ENCODE peak calls at places on chromosomes 12 and 14, in five cellular contexts. One of them, this sample, is unnamed.

GRCh38 chr12:2239376-2240010 is 186.7 kb downstream of the CACNA1C start:
- DNase-seq in activated naive CD4-positive, alpha-beta T cell treated with anti-CD3 and anti-CD28 coated beads, Interleukin-2, amount 50 U/mL, for 72 hours: no peak
- DNase-seq in stimulated activated CD4-positive, alpha-beta T cell treated with anti-CD3 and anti-CD28 coated beads, TNF-alpha, amount 100 ng/mL, for 1 hour: no peak
- DNase-seq in activated T-cell treated with anti-CD3 and anti-CD28 coated beads for 48 hours: no peak
- DNase-seq in fibroblast of mammary gland: no peak
- DNase-seq in this sample: no peak

GRCh38 chr12:61758661-61759060 is 501.5 kb upstream of the USP15 start:
- DNase-seq in activated naive CD4-positive, alpha-beta T cell treated with anti-CD3 and anti-CD28 coated beads, Interleukin-2, amount 50 U/mL, for 72 hours: no peak
- DNase-seq in fibroblast of mammary gland: peak
- DNase-seq in activated T-cell treated with anti-CD3 and anti-CD28 coated beads for 48 hours: no peak
- DNase-seq in stimulated activated CD4-positive, alpha-beta T cell treated with anti-CD3 and anti-CD28 coated beads, TNF-alpha, amount 100 ng/mL, for 1 hour: no peak
- DNase-seq in this sample: no peak

GRCh38 chr12:1311145-1311544 is 283.2 kb downstream of the FBXL14 start:
- DNase-seq in activated naive CD4-positive, alpha-beta T cell treated with anti-CD3 and anti-CD28 coated beads, Interleukin-2, amount 50 U/mL, for 72 hours: no peak
- DNase-seq in fibroblast of mammary gland: no peak
- DNase-seq in activated T-cell treated with anti-CD3 and anti-CD28 coated beads for 48 hours: no peak
- DNase-seq in stimulated activated CD4-positive, alpha-beta T cell treated with anti-CD3 and anti-CD28 coated beads, TNF-alpha, amount 100 ng/mL, for 1 hour: no peak
- DNase-seq in this sample: no peak

GRCh38 chr12:52691076-52691764 is 11.0 kb upstream of the KRT1 start:
- DNase-seq in activated naive CD4-positive, alpha-beta T cell treated with anti-CD3 and anti-CD28 coated beads, Interleukin-2, amount 50 U/mL, for 72 hours: no peak
- DNase-seq in fibroblast of mammary gland: no peak
- DNase-seq in stimulated activated CD4-positive, alpha-beta T cell treated with anti-CD3 and anti-CD28 coated beads, TNF-alpha, amount 100 ng/mL, for 1 hour: peak
- DNase-seq in activated T-cell treated with anti-CD3 and anti-CD28 coated beads for 48 hours: peak
- DNase-seq in this sample: peak

GRCh38 chr12:8145754-8146415 is 10.9 kb upstream of the ZNF705A start:
- DNase-seq in fibroblast of mammary gland: peak
- DNase-seq in activated naive CD4-positive, alpha-beta T cell treated with anti-CD3 and anti-CD28 coated beads, Interleukin-2, amount 50 U/mL, for 72 hours: no peak
- DNase-seq in activated T-cell treated with anti-CD3 and anti-CD28 coated beads for 48 hours: no peak
- DNase-seq in stimulated activated CD4-positive, alpha-beta T cell treated with anti-CD3 and anti-CD28 coated beads, TNF-alpha, amount 100 ng/mL, for 1 hour: no peak
- DNase-seq in this sample: peak

GRCh38 chr12:90951418-90952110 is 3.4 kb downstream of the CCER1 start:
- DNase-seq in activated T-cell treated with anti-CD3 and anti-CD28 coated beads for 48 hours: no peak
- DNase-seq in activated naive CD4-positive, alpha-beta T cell treated with anti-CD3 and anti-CD28 coated beads, Interleukin-2, amount 50 U/mL, for 72 hours: no peak
- DNase-seq in stimulated activated CD4-positive, alpha-beta T cell treated with anti-CD3 and anti-CD28 coated beads, TNF-alpha, amount 100 ng/mL, for 1 hour: no peak
- DNase-seq in fibroblast of mammary gland: no peak
- DNase-seq in this sample: no peak

GRCh38 chr12:112837629-112838191 is 46.2 kb downstream of the RPH3A start:
- DNase-seq in fibroblast of mammary gland: peak
- DNase-seq in activated naive CD4-positive, alpha-beta T cell treated with anti-CD3 and anti-CD28 coated beads, Interleukin-2, amount 50 U/mL, for 72 hours: no peak
- DNase-seq in activated T-cell treated with anti-CD3 and anti-CD28 coated beads for 48 hours: no peak
- DNase-seq in stimulated activated CD4-positive, alpha-beta T cell treated with anti-CD3 and anti-CD28 coated beads, TNF-alpha, amount 100 ng/mL, for 1 hour: no peak
- DNase-seq in this sample: no peak

GRCh38 chr12:39272934-39273770 is 169.8 kb downstream of the KIF21A start:
- DNase-seq in activated T-cell treated with anti-CD3 and anti-CD28 coated beads for 48 hours: peak
- DNase-seq in stimulated activated CD4-positive, alpha-beta T cell treated with anti-CD3 and anti-CD28 coated beads, TNF-alpha, amount 100 ng/mL, for 1 hour: no peak
- DNase-seq in activated naive CD4-positive, alpha-beta T cell treated with anti-CD3 and anti-CD28 coated beads, Interleukin-2, amount 50 U/mL, for 72 hours: no peak
- DNase-seq in fibroblast of mammary gland: peak
- DNase-seq in this sample: no peak

GRCh38 chr12:132030367-132031038 is 80.8 kb downstream of the EP400 start:
- DNase-seq in activated T-cell treated with anti-CD3 and anti-CD28 coated beads for 48 hours: no peak
- DNase-seq in fibroblast of mammary gland: peak
- DNase-seq in stimulated activated CD4-positive, alpha-beta T cell treated with anti-CD3 and anti-CD28 coated beads, TNF-alpha, amount 100 ng/mL, for 1 hour: no peak
- DNase-seq in activated naive CD4-positive, alpha-beta T cell treated with anti-CD3 and anti-CD28 coated beads, Interleukin-2, amount 50 U/mL, for 72 hours: no peak
- DNase-seq in this sample: no peak

GRCh38 chr14:34237098-34237497 is 224.9 kb downstream of the SPTSSA start:
- DNase-seq in activated naive CD4-positive, alpha-beta T cell treated with anti-CD3 and anti-CD28 coated beads, Interleukin-2, amount 50 U/mL, for 72 hours: no peak
- DNase-seq in fibroblast of mammary gland: no peak
- DNase-seq in stimulated activated CD4-positive, alpha-beta T cell treated with anti-CD3 and anti-CD28 coated beads, TNF-alpha, amount 100 ng/mL, for 1 hour: no peak
- DNase-seq in activated T-cell treated with anti-CD3 and anti-CD28 coated beads for 48 hours: no peak
- DNase-seq in this sample: no peak

GRCh38 chr12:120971299-120972180 is 6.8 kb upstream of the HNF1A start:
- DNase-seq in fibroblast of mammary gland: peak
- DNase-seq in activated naive CD4-positive, alpha-beta T cell treated with anti-CD3 and anti-CD28 coated beads, Interleukin-2, amount 50 U/mL, for 72 hours: no peak
- DNase-seq in stimulated activated CD4-positive, alpha-beta T cell treated with anti-CD3 and anti-CD28 coated beads, TNF-alpha, amount 100 ng/mL, for 1 hour: peak
- DNase-seq in activated T-cell treated with anti-CD3 and anti-CD28 coated beads for 48 hours: no peak
- DNase-seq in this sample: no peak

GRCh38 chr14:52119030-52119429 is 50.2 kb upstream of the NID2 start:
- DNase-seq in stimulated activated CD4-positive, alpha-beta T cell treated with anti-CD3 and anti-CD28 coated beads, TNF-alpha, amount 100 ng/mL, for 1 hour: no peak
- DNase-seq in fibroblast of mammary gland: no peak
- DNase-seq in activated naive CD4-positive, alpha-beta T cell treated with anti-CD3 and anti-CD28 coated beads, Interleukin-2, amount 50 U/mL, for 72 hours: no peak
- DNase-seq in activated T-cell treated with anti-CD3 and anti-CD28 coated beads for 48 hours: no peak
- DNase-seq in this sample: no peak

GRCh38 chr12:58557156-58557555 is 363.1 kb downstream of the LRIG3 start:
- DNase-seq in activated naive CD4-positive, alpha-beta T cell treated with anti-CD3 and anti-CD28 coated beads, Interleukin-2, amount 50 U/mL, for 72 hours: no peak
- DNase-seq in stimulated activated CD4-positive, alpha-beta T cell treated with anti-CD3 and anti-CD28 coated beads, TNF-alpha, amount 100 ng/mL, for 1 hour: no peak
- DNase-seq in fibroblast of mammary gland: peak
- DNase-seq in activated T-cell treated with anti-CD3 and anti-CD28 coated beads for 48 hours: no peak
- DNase-seq in this sample: no peak

GRCh38 chr12:59651230-59651920 is 55.5 kb downstream of the SLC16A7 start:
- DNase-seq in activated naive CD4-positive, alpha-beta T cell treated with anti-CD3 and anti-CD28 coated beads, Interleukin-2, amount 50 U/mL, for 72 hours: no peak
- DNase-seq in activated T-cell treated with anti-CD3 and anti-CD28 coated beads for 48 hours: no peak
- DNase-seq in fibroblast of mammary gland: peak
- DNase-seq in stimulated activated CD4-positive, alpha-beta T cell treated with anti-CD3 and anti-CD28 coated beads, TNF-alpha, amount 100 ng/mL, for 1 hour: no peak
- DNase-seq in this sample: no peak

GRCh38 chr12:48901278-48901677 is 24.0 kb downstream of the FKBP11 start:
- DNase-seq in stimulated activated CD4-positive, alpha-beta T cell treated with anti-CD3 and anti-CD28 coated beads, TNF-alpha, amount 100 ng/mL, for 1 hour: no peak
- DNase-seq in activated naive CD4-positive, alpha-beta T cell treated with anti-CD3 and anti-CD28 coated beads, Interleukin-2, amount 50 U/mL, for 72 hours: no peak
- DNase-seq in activated T-cell treated with anti-CD3 and anti-CD28 coated beads for 48 hours: no peak
- DNase-seq in fibroblast of mammary gland: peak
- DNase-seq in this sample: no peak

GRCh38 chr14:102525213-102526143 is 15.9 kb upstream of the ANKRD9 start:
- DNase-seq in activated naive CD4-positive, alpha-beta T cell treated with anti-CD3 and anti-CD28 coated beads, Interleukin-2, amount 50 U/mL, for 72 hours: no peak
- DNase-seq in stimulated activated CD4-positive, alpha-beta T cell treated with anti-CD3 and anti-CD28 coated beads, TNF-alpha, amount 100 ng/mL, for 1 hour: no peak
- DNase-seq in activated T-cell treated with anti-CD3 and anti-CD28 coated beads for 48 hours: no peak
- DNase-seq in fibroblast of mammary gland: peak
- DNase-seq in this sample: peak

GRCh38 chr12:64696065-64696741 is 63.0 kb downstream of the GNS start:
- DNase-seq in fibroblast of mammary gland: peak
- DNase-seq in activated naive CD4-positive, alpha-beta T cell treated with anti-CD3 and anti-CD28 coated beads, Interleukin-2, amount 50 U/mL, for 72 hours: no peak
- DNase-seq in stimulated activated CD4-positive, alpha-beta T cell treated with anti-CD3 and anti-CD28 coated beads, TNF-alpha, amount 100 ng/mL, for 1 hour: no peak
- DNase-seq in activated T-cell treated with anti-CD3 and anti-CD28 coated beads for 48 hours: no peak
- DNase-seq in this sample: no peak

GRCh38 chr12:14454098-14454907 is 88.8 kb downstream of the ATF7IP start:
- DNase-seq in fibroblast of mammary gland: peak
- DNase-seq in activated T-cell treated with anti-CD3 and anti-CD28 coated beads for 48 hours: no peak
- DNase-seq in stimulated activated CD4-positive, alpha-beta T cell treated with anti-CD3 and anti-CD28 coated beads, TNF-alpha, amount 100 ng/mL, for 1 hour: no peak
- DNase-seq in activated naive CD4-positive, alpha-beta T cell treated with anti-CD3 and anti-CD28 coated beads, Interleukin-2, amount 50 U/mL, for 72 hours: no peak
- DNase-seq in this sample: no peak

GRCh38 chr12:27081668-27082091 is 698 bp downstream of the C12orf71 start:
- DNase-seq in activated T-cell treated with anti-CD3 and anti-CD28 coated beads for 48 hours: no peak
- DNase-seq in activated naive CD4-positive, alpha-beta T cell treated with anti-CD3 and anti-CD28 coated beads, Interleukin-2, amount 50 U/mL, for 72 hours: no peak
- DNase-seq in fibroblast of mammary gland: peak
- DNase-seq in stimulated activated CD4-positive, alpha-beta T cell treated with anti-CD3 and anti-CD28 coated beads, TNF-alpha, amount 100 ng/mL, for 1 hour: no peak
- DNase-seq in this sample: no peak

GRCh38 chr12:42571327-42572009 is 18.1 kb downstream of the PRICKLE1 start:
- DNase-seq in activated T-cell treated with anti-CD3 and anti-CD28 coated beads for 48 hours: no peak
- DNase-seq in activated naive CD4-positive, alpha-beta T cell treated with anti-CD3 and anti-CD28 coated beads, Interleukin-2, amount 50 U/mL, for 72 hours: no peak
- DNase-seq in stimulated activated CD4-positive, alpha-beta T cell treated with anti-CD3 and anti-CD28 coated beads, TNF-alpha, amount 100 ng/mL, for 1 hour: no peak
- DNase-seq in fibroblast of mammary gland: no peak
- DNase-seq in this sample: no peak

GRCh38 chr14:24367506-24368214 is at the start of gene NFATC4:
- DNase-seq in activated naive CD4-positive, alpha-beta T cell treated with anti-CD3 and anti-CD28 coated beads, Interleukin-2, amount 50 U/mL, for 72 hours: no peak
- DNase-seq in stimulated activated CD4-positive, alpha-beta T cell treated with anti-CD3 and anti-CD28 coated beads, TNF-alpha, amount 100 ng/mL, for 1 hour: no peak
- DNase-seq in fibroblast of mammary gland: peak
- DNase-seq in activated T-cell treated with anti-CD3 and anti-CD28 coated beads for 48 hours: peak
- DNase-seq in this sample: peak

GRCh38 chr12:110039085-110039807 is 9.1 kb downstream of the C12orf76 start:
- DNase-seq in activated T-cell treated with anti-CD3 and anti-CD28 coated beads for 48 hours: no peak
- DNase-seq in activated naive CD4-positive, alpha-beta T cell treated with anti-CD3 and anti-CD28 coated beads, Interleukin-2, amount 50 U/mL, for 72 hours: no peak
- DNase-seq in fibroblast of mammary gland: peak
- DNase-seq in stimulated activated CD4-positive, alpha-beta T cell treated with anti-CD3 and anti-CD28 coated beads, TNF-alpha, amount 100 ng/mL, for 1 hour: no peak
- DNase-seq in this sample: no peak

GRCh38 chr14:96176275-96176674 is 28.4 kb upstream of the BDKRB2 start:
- DNase-seq in activated T-cell treated with anti-CD3 and anti-CD28 coated beads for 48 hours: no peak
- DNase-seq in stimulated activated CD4-positive, alpha-beta T cell treated with anti-CD3 and anti-CD28 coated beads, TNF-alpha, amount 100 ng/mL, for 1 hour: no peak
- DNase-seq in fibroblast of mammary gland: peak
- DNase-seq in activated naive CD4-positive, alpha-beta T cell treated with anti-CD3 and anti-CD28 coated beads, Interleukin-2, amount 50 U/mL, for 72 hours: no peak
- DNase-seq in this sample: no peak

GRCh38 chr14:90554341-90554740 is 157.5 kb downstream of the CALM1 start:
- DNase-seq in fibroblast of mammary gland: no peak
- DNase-seq in stimulated activated CD4-positive, alpha-beta T cell treated with anti-CD3 and anti-CD28 coated beads, TNF-alpha, amount 100 ng/mL, for 1 hour: no peak
- DNase-seq in activated T-cell treated with anti-CD3 and anti-CD28 coated beads for 48 hours: no peak
- DNase-seq in activated naive CD4-positive, alpha-beta T cell treated with anti-CD3 and anti-CD28 coated beads, Interleukin-2, amount 50 U/mL, for 72 hours: no peak
- DNase-seq in this sample: peak

GRCh38 chr14:20400965-20401593 is 12.2 kb downstream of the TEP1 start:
- DNase-seq in stimulated activated CD4-positive, alpha-beta T cell treated with anti-CD3 and anti-CD28 coated beads, TNF-alpha, amount 100 ng/mL, for 1 hour: no peak
- DNase-seq in activated naive CD4-positive, alpha-beta T cell treated with anti-CD3 and anti-CD28 coated beads, Interleukin-2, amount 50 U/mL, for 72 hours: no peak
- DNase-seq in activated T-cell treated with anti-CD3 and anti-CD28 coated beads for 48 hours: no peak
- DNase-seq in fibroblast of mammary gland: peak
- DNase-seq in this sample: no peak

GRCh38 chr12:108297895-108298760 is 41.0 kb downstream of the CMKLR1 start:
- DNase-seq in activated T-cell treated with anti-CD3 and anti-CD28 coated beads for 48 hours: no peak
- DNase-seq in fibroblast of mammary gland: no peak
- DNase-seq in activated naive CD4-positive, alpha-beta T cell treated with anti-CD3 and anti-CD28 coated beads, Interleukin-2, amount 50 U/mL, for 72 hours: peak
- DNase-seq in stimulated activated CD4-positive, alpha-beta T cell treated with anti-CD3 and anti-CD28 coated beads, TNF-alpha, amount 100 ng/mL, for 1 hour: no peak
- DNase-seq in this sample: no peak

GRCh38 chr12:79737875-79738718 is 47.3 kb upstream of the PAWR start:
- DNase-seq in activated T-cell treated with anti-CD3 and anti-CD28 coated beads for 48 hours: no peak
- DNase-seq in fibroblast of mammary gland: peak
- DNase-seq in activated naive CD4-positive, alpha-beta T cell treated with anti-CD3 and anti-CD28 coated beads, Interleukin-2, amount 50 U/mL, for 72 hours: no peak
- DNase-seq in stimulated activated CD4-positive, alpha-beta T cell treated with anti-CD3 and anti-CD28 coated beads, TNF-alpha, amount 100 ng/mL, for 1 hour: no peak
- DNase-seq in this sample: no peak

GRCh38 chr12:3438401-3438800 is 52.6 kb upstream of the PRMT8 start:
- DNase-seq in stimulated activated CD4-positive, alpha-beta T cell treated with anti-CD3 and anti-CD28 coated beads, TNF-alpha, amount 100 ng/mL, for 1 hour: no peak
- DNase-seq in activated T-cell treated with anti-CD3 and anti-CD28 coated beads for 48 hours: no peak
- DNase-seq in activated naive CD4-positive, alpha-beta T cell treated with anti-CD3 and anti-CD28 coated beads, Interleukin-2, amount 50 U/mL, for 72 hours: no peak
- DNase-seq in fibroblast of mammary gland: no peak
- DNase-seq in this sample: no peak

GRCh38 chr12:102120886-102121285 is 903 bp downstream of the PARPBP start:
- DNase-seq in fibroblast of mammary gland: peak
- DNase-seq in activated naive CD4-positive, alpha-beta T cell treated with anti-CD3 and anti-CD28 coated beads, Interleukin-2, amount 50 U/mL, for 72 hours: no peak
- DNase-seq in stimulated activated CD4-positive, alpha-beta T cell treated with anti-CD3 and anti-CD28 coated beads, TNF-alpha, amount 100 ng/mL, for 1 hour: no peak
- DNase-seq in activated T-cell treated with anti-CD3 and anti-CD28 coated beads for 48 hours: no peak
- DNase-seq in this sample: no peak

GRCh38 chr12:50517456-50518048 is 12.8 kb downstream of the DIP2B start:
- DNase-seq in activated T-cell treated with anti-CD3 and anti-CD28 coated beads for 48 hours: no peak
- DNase-seq in stimulated activated CD4-positive, alpha-beta T cell treated with anti-CD3 and anti-CD28 coated beads, TNF-alpha, amount 100 ng/mL, for 1 hour: no peak
- DNase-seq in activated naive CD4-positive, alpha-beta T cell treated with anti-CD3 and anti-CD28 coated beads, Interleukin-2, amount 50 U/mL, for 72 hours: no peak
- DNase-seq in fibroblast of mammary gland: peak
- DNase-seq in this sample: no peak

This sample was measured in posterior vena cava.